ENCODE peak calls at places on chromosomes 7 and 10, in ten cellular contexts. E, G, W, D, U, V, Z, T, S and K are unnamed samples.
A peak's percentile ranks its signal among the peaks of the same experiment; 100 is the strongest.

GRCh38 chr7:129493555-129493954 is 8.8 kb upstream of the SMKR1 start:
- DNase-seq in E (no peak), G (no peak), W (no peak), D (no peak), U (no peak), V (no peak), Z (no peak), T (no peak), S (no peak), K (no peak)

GRCh38 chr7:18648849-18649758 is 153.6 kb downstream of the HDAC9 start:
- DNase-seq in E (no peak), G (no peak), W (no peak), D (no peak), U (no peak), V (peak; percentile 39), Z (no peak), T (no peak), S (no peak), K (no peak)

GRCh38 chr7:84368122-84368521 is 173.5 kb upstream of the SEMA3A start:
- DNase-seq in E (no peak), G (no peak), W (no peak), D (no peak), U (no peak), V (no peak), Z (no peak), T (no peak), S (no peak), K (no peak)

GRCh38 chr10:17062493-17063487 is 66.8 kb downstream of the CUBN start:
- DNase-seq in E (no peak), G (peak; percentile 86), W (no peak), D (no peak), U (peak; percentile 69), V (peak; percentile 93), Z (peak; percentile 76), T (peak; percentile 78), S (no peak), K (peak; percentile 58)

GRCh38 chr10:50884302-50884701 is 1.1 kb downstream of the A1CF start:
- DNase-seq in E (no peak), G (no peak), W (no peak), D (no peak), U (no peak), V (no peak), Z (no peak), T (no peak), S (no peak), K (no peak)

GRCh38 chr7:112336261-112336660 is 114.0 kb upstream of the IFRD1 start:
- DNase-seq in E (no peak), G (no peak), W (no peak), D (no peak), U (no peak), V (no peak), Z (peak; percentile 72), T (no peak), S (no peak), K (no peak)

GRCh38 chr10:77182803-77183202 is 454.8 kb downstream of the KCNMA1 start:
- DNase-seq in E (no peak), G (no peak), W (no peak), D (no peak), U (no peak), V (no peak), Z (no peak), T (no peak), S (no peak), K (no peak)

GRCh38 chr10:49837096-49837495 is 75.0 kb upstream of the OGDHL start:
- DNase-seq in E (no peak), G (no peak), W (no peak), D (no peak), U (no peak), V (no peak), Z (peak; percentile 84), T (no peak), S (no peak), K (no peak)

GRCh38 chr7:45196374-45196773 is 38.8 kb downstream of the RAMP3 start:
- DNase-seq in E (peak; percentile 9), G (no peak), W (no peak), D (no peak), U (no peak), V (no peak), Z (no peak), T (no peak), S (peak; percentile 13), K (peak; percentile 0)

GRCh38 chr10:35659456-35659855 is 17.4 kb upstream of the FZD8 start:
- DNase-seq in E (no peak), G (no peak), W (no peak), D (no peak), U (no peak), V (no peak), Z (no peak), T (no peak), S (no peak), K (no peak)

GRCh38 chr10:35657621-35658020 is 15.5 kb upstream of the FZD8 start:
- DNase-seq in E (no peak), G (no peak), W (no peak), D (no peak), U (no peak), V (no peak), Z (no peak), T (no peak), S (no peak), K (no peak)

GRCh38 chr10:35661236-35661635 is 19.1 kb upstream of the FZD8 start:
- DNase-seq in E (no peak), G (no peak), W (no peak), D (no peak), U (no peak), V (no peak), Z (no peak), T (no peak), S (no peak), K (no peak)
- TF ChIP-seq POLR2AphosphoS5 in E (no peak), G (no peak), W (no peak), D (no peak), U (peak; percentile 26), V (no peak), Z (no peak), T (no peak), S (no peak), K (no peak)

GRCh38 chr7:134933460-134934068 is 52.7 kb upstream of the AGBL3 start:
- DNase-seq in E (no peak), G (no peak), W (no peak), D (no peak), U (no peak), V (no peak), Z (no peak), T (no peak), S (no peak), K (no peak)
- H3K4me3 ChIP-seq in E (peak overlapping the region; percentile 16), G (no peak overlapping the region), W (no peak overlapping the region), D (no peak overlapping the region), U (no peak overlapping the region), V (no peak overlapping the region), Z (no peak overlapping the region), T (no peak overlapping the region), S (no peak overlapping the region), K (no peak overlapping the region)

DNA sequence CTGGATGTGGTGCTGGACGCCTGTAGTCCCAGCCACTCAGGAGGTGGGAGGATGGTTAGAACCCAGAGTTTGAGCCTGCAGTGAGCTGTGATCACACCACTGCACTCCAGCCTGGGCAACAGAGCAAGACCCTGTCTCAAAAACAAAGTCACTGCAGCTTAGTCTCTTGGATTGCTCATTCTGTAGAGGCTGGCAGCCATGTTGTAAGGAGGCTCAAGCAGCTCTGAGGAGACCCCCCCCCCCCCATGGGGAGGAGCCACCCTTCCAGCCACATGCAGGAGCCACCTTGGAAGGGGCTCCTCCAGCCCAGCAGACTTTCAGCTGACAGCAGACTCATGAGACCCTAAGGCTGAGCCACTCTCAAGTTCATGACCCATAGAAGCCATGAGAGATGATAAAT is 68.4 kb downstream of the FOXL3 start:
- DNase-seq in E (no peak), G (no peak), W (no peak), D (no peak), U (no peak), V (no peak), Z (no peak), T (no peak), S (peak; percentile 11), K (no peak)
- H3K27ac ChIP-seq in E (no peak overlapping the region), G (no peak overlapping the region), W (no peak overlapping the region), D (no peak overlapping the region), U (no peak overlapping the region), V (no peak overlapping the region), Z (no peak overlapping the region), T (peak overlapping the region; percentile 89), S (no peak overlapping the region), K (peak overlapping the region; percentile 94)

DNA sequence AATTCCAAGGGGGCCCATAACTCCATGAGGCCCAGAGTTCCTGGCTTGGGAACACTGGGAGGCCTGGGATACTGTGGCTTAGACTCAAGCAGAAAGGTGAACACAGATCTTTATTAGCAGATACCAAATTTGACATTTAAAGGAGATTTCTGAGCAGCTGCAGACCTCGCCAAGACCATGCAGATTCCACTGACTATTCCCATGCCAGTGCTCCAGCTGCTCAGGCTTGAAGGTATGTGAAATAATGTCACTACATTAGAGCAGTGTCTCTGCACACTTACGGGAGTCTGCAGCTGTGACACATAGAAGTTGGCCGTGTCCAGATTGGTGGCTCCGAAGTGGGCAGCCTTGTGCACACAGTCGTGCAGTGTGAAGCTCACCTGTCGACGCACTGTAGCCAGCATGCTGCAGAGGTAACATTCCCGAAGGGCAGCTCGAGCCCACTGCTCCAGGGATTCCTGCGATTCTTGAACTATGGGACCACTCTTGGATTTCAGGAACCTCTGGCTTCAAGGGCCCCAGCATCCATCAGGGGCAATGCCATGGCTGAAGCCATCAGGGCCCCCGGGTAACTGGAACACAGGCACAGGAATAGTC is 46.1 kb downstream of the SEPTIN7 start:
- DNase-seq in E (no peak), G (no peak), W (no peak), D (no peak), U (no peak), V (no peak), Z (no peak), T (no peak), S (no peak), K (no peak)
- TF ChIP-seq POLR2AphosphoS5 in E (no peak), G (no peak), W (no peak), D (no peak), U (no peak), V (no peak), Z (no peak), T (no peak), S (no peak), K (no peak)